ENCODE peak calls at places on chromosomes 12 and 14, in four cellular contexts. T is glutamatergic neuron; N is lower leg skin; A is CD8-positive, alpha-beta T cell. E is an unnamed sample.

GRCh38 chr14:89178802-89179201 is 238.2 kb downstream of the FOXN3 start:
- DNase-seq in N (no peak), A (no peak), T (no peak), E (no peak)

GRCh38 chr12:79988368-79988767 is 53.5 kb upstream of the PPP1R12A start:
- DNase-seq in T (no peak), N (no peak), A (no peak), E (no peak)

GRCh38 chr14:78075610-78076277 is 94.4 kb upstream of the NRXN3 start:
- DNase-seq in A (no peak), T (no peak), N (no peak), E (no peak)

GRCh38 chr12:14950421-14950820 is 11.0 kb downstream of the ARHGDIB start:
- DNase-seq in N (no peak), A (no peak), T (no peak), E (no peak)

GRCh38 chr14:104421892-104422291 is 157.7 kb upstream of the C14orf180 start:
- DNase-seq in A (peak), N (peak), T (no peak), E (peak)

GRCh38 chr12:90152897-90153624 is 444.4 kb upstream of the ATP2B1 start:
- DNase-seq in A (no peak), N (no peak), T (no peak), E (no peak)

GRCh38 chr12:40222247-40222646 is 2.5 kb upstream of the LRRK2 start:
- DNase-seq in A (no peak), T (no peak), N (no peak), E (no peak)

GRCh38 chr12:93484315-93484981 is 17.1 kb downstream of the MRPL42 start:
- DNase-seq in A (no peak), N (no peak), T (no peak), E (no peak)

GRCh38 chr14:92135269-92135668 is 13.5 kb downstream of the CPSF2 start:
- DNase-seq in N (no peak), T (no peak), A (no peak), E (peak)

GRCh38 chr14:103232831-103233319 is 101.2 kb upstream of the EIF5 start:
- DNase-seq in N (peak), T (no peak), A (no peak), E (peak)

GRCh38 chr14:51533160-51533559 is 118.5 kb upstream of the FRMD6 start:
- DNase-seq in N (no peak), T (no peak), A (no peak), E (no peak)

GRCh38 chr14:51430600-51430999 is 190.6 kb downstream of the TMX1 start:
- DNase-seq in A (no peak), T (no peak), N (no peak), E (no peak)

GRCh38 chr12:117527480-117527857 is 166.0 kb upstream of the NOS1 start:
- DNase-seq in A (no peak), T (no peak), N (no peak), E (no peak)

GRCh38 chr12:39467432-39467870 is 24.5 kb upstream of the KIF21A start:
- DNase-seq in T (no peak), A (no peak), N (no peak), E (no peak)

GRCh38 chr14:93105362-93105761 is 10.4 kb downstream of the ITPK1 start:
- DNase-seq in A (no peak), N (no peak), T (no peak), E (no peak)

GRCh38 chr14:99177876-99178630 is 93.9 kb downstream of the BCL11B start:
- DNase-seq in A (no peak), T (no peak), N (peak), E (no peak)

GRCh38 chr12:13452955-13453570 is 256.5 kb downstream of the EMP1 start:
- DNase-seq in N (no peak), T (no peak), A (no peak), E (no peak)

GRCh38 chr12:4046150-4046845 is 173.1 kb upstream of the PARP11 start:
- DNase-seq in A (no peak), N (peak), T (no peak), E (no peak)

GRCh38 chr12:7142057-7142644 is 12.0 kb downstream of the CLSTN3 start:
- DNase-seq in A (peak), N (no peak), T (peak), E (peak)

GRCh38 chr14:81582420-81582819 is 48.8 kb upstream of the SEL1L start:
- DNase-seq in T (no peak), N (no peak), A (no peak), E (no peak)

GRCh38 chr12:115774148-115774905 is 503.2 kb downstream of the MED13L start:
- DNase-seq in N (no peak), T (no peak), A (no peak), E (no peak)

GRCh38 chr12:5220835-5221234 is 177.2 kb downstream of the KCNA5 start:
- DNase-seq in A (no peak), T (no peak), N (no peak), E (no peak)

GRCh38 chr12:104452046-104452445 is 4.7 kb upstream of the CHST11 start:
- DNase-seq in N (no peak), A (no peak), T (no peak), E (no peak)

GRCh38 chr14:93011650-93012317 is 88.8 kb downstream of the CHGA start:
- DNase-seq in N (no peak), A (no peak), T (no peak), E (no peak)

GRCh38 chr14:103510311-103511021 is 12.2 kb downstream of the CKB start:
- DNase-seq in N (no peak), T (no peak), A (no peak), E (no peak)

GRCh38 chr14:96184737-96185136 is 19.9 kb upstream of the BDKRB2 start:
- DNase-seq in T (no peak), A (no peak), N (no peak), E (no peak)

GRCh38 chr14:67418368-67419174 is 6.6 kb upstream of the PLEK2 start:
- DNase-seq in A (no peak), T (no peak), N (no peak), E (no peak)

GRCh38 chr14:76792422-76792821 is 20.3 kb downstream of the ANGEL1 start:
- DNase-seq in T (no peak), N (no peak), A (no peak), E (no peak)

GRCh38 chr14:78848234-78848820 is 678.2 kb downstream of the NRXN3 start:
- DNase-seq in N (no peak), A (no peak), T (peak), E (peak)

GRCh38 chr12:115384391-115384790 is 700.4 kb upstream of the TBX3 start:
- DNase-seq in N (no peak), T (no peak), A (no peak), E (no peak)

GRCh38 chr12:14613718-14614117 is 46.0 kb upstream of the PLBD1 start:
- DNase-seq in N (no peak), T (no peak), A (no peak), E (no peak)

GRCh38 chr14:58426819-58427288 is 477 bp downstream of the TIMM9 start:
- DNase-seq in N (peak), A (peak), T (peak), E (peak)

GRCh38 chr12:28795306-28795705 is 353.8 kb upstream of the FAR2 start:
- DNase-seq in A (no peak), T (no peak), N (no peak), E (no peak)

GRCh38 chr12:40663781-40664180 is 28.5 kb upstream of the CNTN1 start:
- DNase-seq in A (no peak), T (no peak), N (no peak), E (no peak)

GRCh38 chr14:78606111-78606510 is 435.9 kb downstream of the NRXN3 start:
- DNase-seq in N (no peak), A (no peak), T (no peak), E (no peak)

GRCh38 chr12:95859947-95860850 is 1.4 kb downstream of the SNRPF start:
- DNase-seq in A (no peak), T (no peak), N (no peak), E (no peak)

GRCh38 chr12:51838762-51839161 is 9.8 kb downstream of the FIGNL2 start:
- DNase-seq in A (no peak), N (no peak), T (no peak), E (no peak)

GRCh38 chr12:9940370-9940769 is 8.2 kb upstream of the CLEC2A start:
- DNase-seq in T (no peak), N (no peak), A (no peak), E (no peak)
- TF ChIP-seq CTCF in T (no peak), N (no peak), A (peak), E (peak)

DNA sequence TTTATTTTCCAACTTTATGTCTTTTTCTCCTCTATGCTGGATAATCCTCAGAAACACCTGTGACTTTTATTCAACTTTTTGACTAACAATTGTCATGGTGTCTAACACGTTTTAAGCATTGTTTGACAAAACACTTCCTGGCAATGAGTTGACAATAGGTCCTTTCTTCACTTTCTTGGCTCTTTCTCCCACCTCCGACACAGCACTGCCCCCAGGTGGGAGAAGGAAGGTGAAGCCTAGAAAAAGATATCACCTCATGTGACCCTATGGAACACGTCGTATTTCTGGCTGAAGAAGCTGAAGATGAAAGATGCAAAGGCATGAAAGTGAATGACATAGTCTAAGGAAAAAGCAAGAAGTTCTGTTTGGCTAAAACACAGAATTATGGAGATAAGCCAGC is 430.0 kb downstream of the ETNK1 start:
- DNase-seq in T (peak), A (no peak), N (no peak), E (no peak)
- TF ChIP-seq CTCF in T (peak), A (no peak), N (no peak), E (peak)

GRCh38 chr14:29536886-29537511 is 390.6 kb downstream of the PRKD1 start:
- DNase-seq in A (no peak), N (no peak), T (no peak), E (peak)
- TF ChIP-seq CTCF in A (no peak), N (no peak), T (peak), E (peak)

DNA sequence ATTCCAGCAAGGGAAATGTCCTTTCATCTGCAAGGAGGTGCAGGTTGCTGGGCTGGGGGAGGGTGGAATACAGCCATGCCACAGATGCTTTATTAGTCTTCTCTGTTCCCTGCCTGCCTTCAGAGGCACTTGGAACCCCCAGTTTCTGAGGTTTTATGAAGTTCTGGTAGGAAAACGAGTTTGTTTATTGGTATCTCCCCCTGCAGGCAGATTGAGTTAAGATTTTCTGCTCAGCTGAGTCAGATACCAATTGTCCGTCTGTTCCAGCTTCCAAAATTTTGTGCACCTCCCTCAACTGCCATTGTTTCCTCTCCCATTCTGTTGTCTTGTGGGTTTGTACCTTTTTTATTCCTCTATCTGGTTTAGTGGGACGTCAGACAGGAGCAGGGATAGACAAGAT is 155.6 kb downstream of the ETV6 start:
- DNase-seq in A (no peak), T (no peak), N (no peak), E (no peak)
- TF ChIP-seq CTCF in A (no peak), T (no peak), N (no peak), E (peak)

DNA sequence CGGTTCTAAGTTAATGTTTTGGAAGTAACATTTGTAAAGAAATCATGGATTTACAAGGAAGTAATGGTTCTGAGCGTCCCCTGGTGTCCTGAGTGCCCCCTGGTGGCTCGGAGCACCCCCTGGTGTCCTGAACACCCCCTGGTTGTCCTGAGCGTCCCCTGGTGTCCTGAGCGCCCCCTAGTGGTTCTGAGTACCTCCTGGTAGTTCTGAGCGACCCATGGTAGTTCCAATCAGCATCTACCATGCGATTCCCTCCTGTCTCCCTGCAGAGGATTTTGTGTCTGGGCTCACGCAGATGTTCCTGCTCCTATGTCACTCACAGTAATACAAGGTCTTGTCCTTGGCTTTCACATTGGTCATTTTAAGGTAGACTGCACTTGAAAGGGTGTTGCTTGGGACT is 1352.9 kb downstream of the TMEM121 start:
- DNase-seq in N (no peak), A (peak), T (no peak), E (peak)
- TF ChIP-seq CTCF in N (no peak), A (peak), T (no peak), E (peak)

GRCh38 chr14:45204241-45204640 is 48.8 kb downstream of the MIS18BP1 start:
- DNase-seq in T (no peak), N (no peak), A (no peak), E (no peak)

GRCh38 chr14:45198551-45198950 is 54.5 kb downstream of the MIS18BP1 start:
- DNase-seq in A (no peak), N (no peak), T (no peak), E (no peak)

GRCh38 chr14:45199246-45199645 is 53.8 kb downstream of the MIS18BP1 start:
- DNase-seq in N (no peak), T (no peak), A (no peak), E (no peak)

DNA sequence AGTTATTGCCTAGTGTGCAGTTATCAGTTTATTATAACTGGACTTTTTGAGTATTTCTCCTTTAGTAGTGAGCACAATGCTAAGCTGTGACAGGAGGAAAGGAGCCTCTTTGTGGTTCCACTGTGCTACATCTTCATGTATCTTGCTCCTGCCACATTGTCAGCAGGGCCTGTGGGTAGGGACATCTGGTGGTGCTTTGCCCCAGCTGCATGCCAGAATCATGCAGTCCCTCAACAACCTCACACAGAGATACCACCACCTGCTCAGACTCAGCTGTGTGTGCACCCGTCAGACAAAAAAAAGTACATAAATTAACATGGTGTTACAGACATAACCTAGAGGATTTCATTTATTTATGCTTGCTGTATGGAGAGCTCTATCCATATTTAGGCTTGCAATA is 51.1 kb downstream of the MIS18BP1 start:
- DNase-seq in A (peak), T (peak), N (no peak), E (peak)
- TF ChIP-seq CTCF in A (no peak), T (no peak), N (no peak), E (no peak)

DNA sequence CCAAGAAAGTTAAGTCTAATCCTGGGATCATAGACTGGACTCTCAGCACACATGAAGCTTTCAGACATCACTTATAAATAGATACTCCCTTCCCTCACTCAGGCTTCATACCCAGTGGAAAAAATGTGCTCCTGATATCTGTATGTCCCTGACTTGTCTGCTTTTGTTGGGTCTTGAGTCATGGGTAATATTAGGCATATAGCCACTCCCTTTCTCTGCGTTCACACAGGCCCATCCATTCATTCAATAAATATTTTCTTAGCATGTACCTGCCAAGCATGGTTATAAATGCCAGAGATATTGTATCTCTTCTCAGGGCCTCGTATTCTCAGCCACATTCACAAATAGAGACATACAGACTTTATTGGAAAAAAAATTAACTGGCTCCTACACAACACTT is 43.5 kb downstream of the COX16 start:
- DNase-seq in N (no peak), T (no peak), A (no peak), E (no peak)
- TF ChIP-seq CTCF in N (no peak), T (no peak), A (no peak), E (no peak)

GRCh38 chr12:75087656-75088055 is 122.0 kb downstream of the KCNC2 start:
- DNase-seq in T (peak), A (no peak), N (no peak), E (no peak)
- TF ChIP-seq CTCF in T (no peak), A (no peak), N (no peak), E (peak)

E was measured in SK-N-SH.